ENCODE peak calls at places on chromosome 20, in five cellular contexts. E is activated B cell treated with CpG ODN at 0.5 μM for 24 hours, T is WERI-Rb-1, Y is heart right ventricle, S is fibroblast of the aortic adventitia. V is an unnamed sample.
A peak's percentile ranks its signal among the peaks of the same experiment; 100 is the strongest.

GRCh38 chr20:53768329-53768728 is 174.7 kb upstream of the ZNF217 start:
- DNase-seq in Y (no peak), E (no peak), T (no peak), S (no peak), V (no peak)

GRCh38 chr20:48584391-48585249 is 243.2 kb downstream of the PREX1 start:
- DNase-seq in Y (no peak), T (no peak), E (no peak), S (no peak), V (no peak)

GRCh38 chr20:59632426-59633113 is 28.2 kb downstream of the PHACTR3 start:
- DNase-seq in Y (no peak), S (no peak), E (no peak), T (no peak), V (no peak)

GRCh38 chr20:9126527-9126926 is 57.6 kb downstream of the PLCB4 start:
- DNase-seq in T (no peak), E (no peak), S (no peak), Y (no peak), V (no peak)

GRCh38 chr20:51985013-51985415 is 182.7 kb upstream of the SALL4 start:
- DNase-seq in S (peak; percentile 98), Y (no peak), E (no peak), T (no peak), V (no peak)

GRCh38 chr20:62929051-62929538 is 2.8 kb upstream of the DIDO1 start:
- DNase-seq in T (no peak), S (peak; percentile 51), E (peak; percentile 55), Y (peak; percentile 81), V (no peak)

GRCh38 chr20:24994470-24995368 is 2.2 kb upstream of the APMAP start:
- DNase-seq in E (peak; percentile 65), S (peak; percentile 85), T (peak; percentile 82), Y (peak; percentile 75), V (peak; percentile 62)

GRCh38 chr20:52565614-52566013 is 374.0 kb upstream of the ZFP64 start:
- DNase-seq in Y (no peak), S (no peak), T (no peak), E (no peak), V (no peak)

GRCh38 chr20:34829191-34829590 is 3.7 kb upstream of the NCOA6 start:
- DNase-seq in E (no peak), S (no peak), Y (no peak), T (no peak), V (no peak)

GRCh38 chr20:29878281-29878741 is 1379.2 kb upstream of the DEFB115 start:
- DNase-seq in Y (peak; percentile 14), E (no peak), S (no peak), T (peak; percentile 95), V (no peak)

GRCh38 chr20:21505810-21506530 is 7.9 kb downstream of the NKX2-2 start:
- DNase-seq in S (peak; percentile 47), T (peak; percentile 20), Y (peak; percentile 57), E (peak; percentile 51), V (no peak)

GRCh38 chr20:48131581-48131980 is 346.3 kb upstream of the SULF2 start:
- DNase-seq in Y (no peak), E (no peak), S (peak; percentile 37), T (no peak), V (no peak)

GRCh38 chr20:10005885-10006284 is 28.9 kb upstream of the ANKEF1 start:
- DNase-seq in S (no peak), Y (no peak), T (no peak), E (no peak), V (no peak)

GRCh38 chr20:59222982-59223610 is 59.5 kb downstream of the ZNF831 start:
- DNase-seq in E (no peak), S (no peak), Y (no peak), T (peak; percentile 63), V (no peak)

GRCh38 chr20:4728121-4728520 is 6.4 kb downstream of the PRND start:
- DNase-seq in S (peak; percentile 62), T (no peak), Y (no peak), E (no peak), V (no peak)

GRCh38 chr20:4216142-4216735 is 200.9 kb upstream of the RNF24 start:
- DNase-seq in Y (no peak), E (no peak), S (peak; percentile 37), T (no peak), V (no peak)

GRCh38 chr20:59158673-59159072 is 4.9 kb upstream of the ZNF831 start:
- DNase-seq in Y (no peak), E (no peak), T (no peak), S (no peak), V (no peak)

GRCh38 chr20:23032056-23032455 is 3.1 kb upstream of the SSTR4 start:
- DNase-seq in Y (no peak), E (no peak), S (no peak), T (no peak), V (no peak)

GRCh38 chr20:61628901-61629300 is 376.8 kb downstream of the CDH4 start:
- DNase-seq in T (no peak), E (no peak), Y (no peak), S (no peak), V (no peak)

GRCh38 chr20:483791-484644 is 21.7 kb upstream of the TBC1D20 start:
- DNase-seq in T (no peak), E (no peak), Y (peak; percentile 64), S (no peak), V (no peak)

GRCh38 chr20:59010995-59011873 is 4.2 kb upstream of the CTSZ start:
- DNase-seq in S (peak; percentile 70), T (no peak), E (no peak), Y (no peak), V (no peak)

GRCh38 chr20:35947489-35947888 is 6.8 kb downstream of the SCAND1 start:
- DNase-seq in T (peak; percentile 56), S (peak; percentile 6), Y (no peak), E (no peak), V (no peak)

GRCh38 chr20:63553933-63554290 is at the start of gene FNDC11:
- DNase-seq in T (peak; percentile 35), Y (peak; percentile 58), E (peak; percentile 70), S (no peak), V (no peak)

GRCh38 chr20:51554538-51555165 is 12.1 kb upstream of the NFATC2 start:
- DNase-seq in E (no peak), T (no peak), Y (no peak), S (peak; percentile 56), V (no peak)

GRCh38 chr20:63303095-63303666 is 10.2 kb downstream of the COL20A1 start:
- DNase-seq in S (no peak), Y (no peak), E (no peak), T (no peak), V (no peak)

GRCh38 chr20:25859649-25860530 is 163.2 kb upstream of the ZNF337 start:
- DNase-seq in S (peak; percentile 39), T (peak; percentile 79), Y (peak; percentile 89), E (peak; percentile 45), V (peak; percentile 70)

GRCh38 chr20:62824476-62825287 is 7.8 kb downstream of the COL9A3 start:
- DNase-seq in S (peak; percentile 37), E (no peak), Y (peak; percentile 57), T (peak; percentile 83), V (no peak)

GRCh38 chr20:35252037-35252461 is 25.6 kb downstream of the MMP24 start:
- DNase-seq in E (no peak), Y (no peak), S (no peak), T (no peak), V (no peak)

GRCh38 chr20:18050628-18051027 is 7.1 kb downstream of the OVOL2 start:
- DNase-seq in S (no peak), E (no peak), Y (no peak), T (no peak), V (no peak)

GRCh38 chr20:39108746-39109145 is 146.6 kb downstream of the DHX35 start:
- DNase-seq in T (no peak), E (no peak), S (peak; percentile 17), Y (no peak), V (no peak)

GRCh38 chr20:19974621-19975435 is 42.3 kb upstream of the NAA20 start:
- DNase-seq in Y (peak; percentile 85), S (peak; percentile 97), E (no peak), T (no peak), V (peak; percentile 92)

GRCh38 chr20:21820045-21820444 is 114.6 kb downstream of the PAX1 start:
- DNase-seq in Y (no peak), S (no peak), T (no peak), E (no peak), V (no peak)

GRCh38 chr20:46562373-46563169 is 12.1 kb upstream of the OCSTAMP start:
- DNase-seq in E (peak; percentile 35), Y (peak; percentile 33), S (peak; percentile 63), T (peak; percentile 73), V (peak; percentile 61)

DNA sequence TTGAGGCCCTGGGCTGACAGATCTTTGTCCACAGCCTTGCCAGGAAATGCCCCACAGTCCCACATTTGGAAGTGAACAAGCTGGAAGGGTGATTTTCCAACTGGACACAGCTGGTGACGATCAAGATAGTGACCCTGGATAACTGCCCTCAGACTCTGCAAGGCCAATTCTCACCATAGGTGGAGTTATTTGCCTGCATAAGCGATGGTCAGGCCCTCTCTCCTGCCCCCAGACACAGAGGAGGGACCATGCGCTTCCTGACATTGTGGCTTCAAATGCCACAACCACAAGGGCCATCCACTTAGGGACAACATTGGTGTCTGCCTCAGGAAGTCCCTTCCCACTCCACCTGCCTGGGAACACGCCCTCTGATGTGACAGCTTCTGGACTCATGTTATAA is 96.0 kb downstream of the JPH2 start:
- DNase-seq in T (no peak), Y (no peak), E (no peak), S (peak; percentile 20), V (no peak)
- TF ChIP-seq CTCF in T (peak; percentile 19), Y (no peak), E (no peak), S (no peak), V (no peak)

GRCh38 chr20:1509237-1509636 is 18.0 kb upstream of the SIRPB2 start:
- DNase-seq in Y (no peak), S (peak; percentile 52), T (no peak), E (no peak), V (peak; percentile 57)
- TF ChIP-seq CTCF in Y (peak; percentile 16), S (peak; percentile 61), T (no peak), E (no peak), V (peak; percentile 69)

GRCh38 chr20:13102689-13103088 is 93.9 kb downstream of the SPTLC3 start:
- DNase-seq in S (no peak), T (no peak), Y (no peak), E (no peak), V (no peak)
- TF ChIP-seq CTCF in S (no peak), T (no peak), Y (no peak), E (no peak), V (no peak)

GRCh38 chr20:6173481-6173880 is 50.7 kb upstream of the FERMT1 start:
- DNase-seq in T (no peak), Y (no peak), E (no peak), S (no peak), V (no peak)

GRCh38 chr20:6184086-6184485 is 61.3 kb upstream of the FERMT1 start:
- DNase-seq in Y (no peak), E (no peak), S (no peak), T (no peak), V (no peak)

GRCh38 chr20:6180531-6180930 is 57.7 kb upstream of the FERMT1 start:
- DNase-seq in T (no peak), S (no peak), E (no peak), Y (no peak), V (no peak)

DNA sequence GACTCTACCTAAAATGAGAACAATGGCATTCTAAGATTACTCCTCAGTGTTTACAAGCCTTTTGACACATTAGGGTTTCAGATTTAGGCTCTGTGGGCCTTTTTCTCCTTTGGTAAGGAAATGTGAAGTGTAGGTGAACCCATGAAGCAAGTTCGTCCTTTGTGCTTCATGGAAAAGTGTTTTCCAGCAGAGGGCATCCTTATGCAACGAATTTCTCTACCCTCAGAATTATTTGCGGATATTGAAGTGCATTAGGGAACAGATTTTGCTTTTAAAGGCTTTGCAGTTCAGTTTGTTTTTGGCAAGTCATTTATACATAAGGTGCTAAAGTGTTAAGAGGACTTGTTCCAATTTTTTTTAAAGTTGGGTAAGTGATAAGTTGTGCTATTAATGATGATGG is 55.7 kb upstream of the FERMT1 start:
- DNase-seq in T (no peak), Y (no peak), S (peak; percentile 63), E (no peak), V (no peak)
- TF ChIP-seq CTCF in T (peak; percentile 50), Y (peak; percentile 64), S (peak; percentile 46), E (no peak), V (no peak)

V was measured in CD14-positive monocyte.